ENCODE peak calls at places on chromosomes 12 and 14, in eight cellular contexts. Q, R, B, W, I, A, J and G are unnamed samples. For H3K4me1, the result is how much of the 10 kb centered on the place peaks cover.

GRCh38 chr12:131087302-131087818 is 133.7 kb downstream of the ADGRD1 start:
- DNase-seq in R (no peak), W (no peak), J (no peak), B (peak), Q (no peak), I (no peak), A (no peak), G (no peak)

GRCh38 chr14:102544034-102544744 is 34.6 kb upstream of the ANKRD9 start:
- DNase-seq in A (no peak), W (no peak), I (no peak), Q (no peak), B (no peak), J (no peak), R (no peak), G (no peak)

GRCh38 chr14:20400965-20401593 is 12.2 kb downstream of the TEP1 start:
- DNase-seq in W (no peak), R (no peak), J (no peak), B (no peak), I (no peak), Q (no peak), A (no peak), G (no peak)

GRCh38 chr12:73342733-73343132 is 1070.6 kb downstream of the TRHDE start:
- DNase-seq in W (no peak), J (no peak), B (no peak), A (no peak), Q (no peak), I (no peak), R (no peak), G (no peak)

GRCh38 chr12:121942145-121942718 is 23.8 kb downstream of the CFAP251 start:
- DNase-seq in J (no peak), R (no peak), I (no peak), W (no peak), B (no peak), A (no peak), Q (no peak), G (no peak)

GRCh38 chr12:64946132-64946829 is 121.8 kb downstream of the TBC1D30 start:
- DNase-seq in Q (peak), I (no peak), R (no peak), B (no peak), W (peak), J (peak), A (peak), G (peak)

GRCh38 chr12:113261847-113262470 is 40.7 kb downstream of the TPCN1 start:
- DNase-seq in Q (no peak), A (no peak), W (no peak), I (peak), J (no peak), R (no peak), B (no peak), G (no peak)

GRCh38 chr14:77039285-77040058 is 11.0 kb upstream of the IRF2BPL start:
- DNase-seq in W (no peak), I (peak), A (no peak), B (no peak), R (peak), J (no peak), Q (no peak), G (no peak)

GRCh38 chr12:60059180-60059579 is 463.4 kb downstream of the SLC16A7 start:
- DNase-seq in A (no peak), Q (no peak), I (no peak), J (no peak), B (no peak), R (no peak), W (no peak), G (no peak)

GRCh38 chr12:110846615-110847566 is at the start of gene CCDC63:
- DNase-seq in I (peak), R (peak), J (peak), A (peak), Q (peak), W (peak), B (peak), G (peak)

GRCh38 chr12:7092229-7092985 is at the start of gene C1R:
- DNase-seq in Q (peak), W (peak), I (peak), A (peak), R (peak), J (peak), B (peak), G (peak)

GRCh38 chr14:68394719-68395117 is 398.1 kb downstream of the ZFP36L1 start:
- DNase-seq in W (no peak), R (no peak), A (peak), B (no peak), J (peak), I (no peak), Q (peak), G (no peak)

GRCh38 chr12:65860584-65860983 is 36.3 kb downstream of the HMGA2 start:
- DNase-seq in R (no peak), Q (no peak), J (no peak), I (no peak), B (no peak), W (no peak), A (no peak), G (no peak)

GRCh38 chr12:41103614-41104013 is 84.5 kb upstream of the PDZRN4 start:
- DNase-seq in I (no peak), Q (no peak), B (no peak), J (no peak), W (no peak), R (no peak), A (no peak), G (no peak)

GRCh38 chr12:123064885-123065619 is 84.6 kb downstream of the ARL6IP4 start:
- DNase-seq in Q (no peak), B (no peak), W (no peak), I (no peak), R (no peak), A (no peak), J (no peak), G (no peak)

GRCh38 chr12:3747976-3748619 is 4.8 kb downstream of the CRACR2A start:
- DNase-seq in I (no peak), Q (peak), J (no peak), W (no peak), A (no peak), B (no peak), R (no peak), G (no peak)

GRCh38 chr12:108879615-108880254 is at the start of gene DAO:
- DNase-seq in B (no peak), A (no peak), W (no peak), Q (peak), I (peak), J (no peak), R (no peak), G (no peak)

GRCh38 chr12:30823140-30823669 is 68.5 kb upstream of the CAPRIN2 start:
- DNase-seq in R (no peak), I (no peak), J (peak), W (peak), A (peak), B (peak), Q (peak), G (no peak)

GRCh38 chr14:105508601-105509000 is 17.6 kb downstream of the TEDC1 start:
- DNase-seq in W (no peak), Q (no peak), A (no peak), R (no peak), I (no peak), J (no peak), B (peak), G (no peak)

GRCh38 chr12:132025526-132025925 is 75.8 kb downstream of the EP400 start:
- DNase-seq in I (no peak), Q (no peak), A (no peak), W (peak), J (no peak), B (peak), R (no peak), G (no peak)

GRCh38 chr14:61211476-61212262 is 69.5 kb downstream of the TMEM30B start:
- DNase-seq in A (no peak), B (no peak), J (no peak), R (no peak), I (no peak), Q (no peak), W (no peak), G (no peak)

GRCh38 chr12:119180380-119181040 is 1.8 kb downstream of the HSPB8 start:
- DNase-seq in I (no peak), W (no peak), A (no peak), B (no peak), J (peak), R (peak), Q (no peak), G (no peak)

GRCh38 chr14:81408595-81408994 is 8.5 kb upstream of the STON2 start:
- DNase-seq in Q (no peak), B (no peak), W (no peak), I (no peak), R (no peak), A (no peak), J (no peak), G (no peak)

GRCh38 chr12:115763376-115763775 is 514.1 kb downstream of the MED13L start:
- DNase-seq in I (no peak), B (no peak), R (no peak), J (no peak), A (no peak), W (peak), Q (no peak), G (no peak)

GRCh38 chr12:41619705-41620104 is 431.6 kb downstream of the PDZRN4 start:
- DNase-seq in A (no peak), R (no peak), B (no peak), I (no peak), W (no peak), Q (no peak), J (no peak), G (no peak)

GRCh38 chr12:111068281-111068680 is 147.9 kb upstream of the MYL2 start:
- DNase-seq in Q (no peak), I (no peak), J (no peak), W (no peak), A (no peak), B (no peak), R (no peak), G (no peak)

GRCh38 chr14:46580941-46581671 is 70.5 kb downstream of the RPL10L start:
- DNase-seq in B (no peak), W (peak), I (peak), A (no peak), J (no peak), Q (no peak), R (no peak), G (peak)

GRCh38 chr14:66485029-66485428 is 1.1 kb upstream of the CCDC196 start:
- DNase-seq in A (no peak), R (no peak), I (no peak), J (no peak), Q (no peak), W (no peak), B (no peak), G (no peak)

GRCh38 chr12:6630696-6631095 is 5.1 kb downstream of the LPAR5 start:
- DNase-seq in J (no peak), B (no peak), I (no peak), Q (peak), R (no peak), A (no peak), W (no peak), G (no peak)

GRCh38 chr12:99746538-99746937 is 99.0 kb downstream of the GARIN6 start:
- DNase-seq in W (no peak), B (no peak), R (no peak), Q (no peak), A (no peak), J (no peak), I (peak), G (no peak)

GRCh38 chr12:99745895-99746294 is 98.3 kb downstream of the GARIN6 start:
- DNase-seq in I (no peak), Q (no peak), W (no peak), B (no peak), J (no peak), A (no peak), R (no peak), G (no peak)

GRCh38 chr12:99745106-99745505 is 97.6 kb downstream of the GARIN6 start:
- DNase-seq in I (peak), R (no peak), A (no peak), J (no peak), B (no peak), W (no peak), Q (no peak), G (no peak)
- H3K4me1 ChIP-seq in I (half or more), R (under half), A (under half), J (under half), B (under half), W (under half), Q (under half), G (under half)

GRCh38 chr14:65084554-65085190 is 17.6 kb downstream of the MAX start:
- DNase-seq in W (no peak), R (no peak), I (no peak), B (no peak), A (no peak), J (no peak), Q (no peak), G (no peak)
- H3K4me3 ChIP-seq in W (no peak), R (no peak), I (no peak), B (no peak), A (no peak), J (no peak), Q (no peak), G (no peak)

DNA sequence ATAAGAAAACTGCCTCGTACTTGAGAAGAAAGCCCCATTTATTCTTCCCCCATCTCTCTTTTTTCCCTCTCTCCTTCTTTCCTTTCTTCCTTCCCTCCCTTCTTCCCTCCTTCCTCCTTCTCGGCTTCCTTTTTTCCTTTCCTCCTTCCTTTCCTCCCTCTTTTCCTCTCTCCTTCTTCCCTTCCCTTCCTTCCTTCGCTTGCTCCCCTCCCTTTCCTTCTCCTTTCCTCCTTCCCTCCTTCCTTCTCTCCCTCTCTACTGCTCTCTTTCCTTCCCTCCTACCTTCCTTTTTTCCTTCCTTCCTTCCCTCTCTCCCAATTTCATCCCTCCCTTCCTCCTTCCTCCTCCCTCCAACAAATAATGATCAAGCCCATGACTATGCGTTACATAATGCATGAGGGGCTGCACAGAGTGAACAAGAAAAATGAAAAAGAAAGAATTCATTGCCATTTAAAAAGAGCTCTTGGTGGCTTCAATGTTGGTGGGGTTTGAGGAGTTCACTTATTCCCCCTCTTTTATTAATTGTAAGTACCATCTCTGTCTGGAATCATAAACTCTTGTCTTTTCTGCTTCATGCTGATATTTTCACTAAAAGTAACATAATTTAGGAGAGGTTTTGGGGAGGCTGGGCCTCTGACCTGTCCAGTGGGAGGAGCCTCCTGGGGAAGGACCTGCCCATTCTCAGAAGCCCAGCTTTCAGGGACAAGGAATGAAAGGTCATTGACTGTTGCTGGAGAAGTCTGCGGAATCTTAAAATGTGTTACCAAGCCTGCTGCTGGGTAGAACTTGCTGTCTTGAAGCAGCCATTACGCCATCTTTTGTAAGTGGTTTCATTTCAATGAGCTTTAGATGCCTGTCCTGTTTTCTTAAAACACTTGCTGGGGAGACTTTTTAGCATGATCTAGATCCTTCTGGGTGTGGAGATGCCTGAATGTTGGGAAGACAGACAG is 144.3 kb downstream of the CHST11 start:
- DNase-seq in R (no peak), I (no peak), W (peak), J (no peak), B (no peak), A (no peak), Q (no peak), G (no peak)
- H3K4me1 ChIP-seq in R (under half), I (under half), W (under half), J (half or more), B (half or more), A (half or more), Q (under half), G (under half)

GRCh38 chr12:46387697-46388096 is 15.1 kb upstream of the SLC38A2 start:
- DNase-seq in J (no peak), W (no peak), Q (no peak), A (no peak), I (peak), B (no peak), R (no peak), G (no peak)
- H3K4me3 ChIP-seq in J (no peak), W (no peak), Q (no peak), A (no peak), I (peak), B (no peak), R (no peak), G (no peak)

DNA sequence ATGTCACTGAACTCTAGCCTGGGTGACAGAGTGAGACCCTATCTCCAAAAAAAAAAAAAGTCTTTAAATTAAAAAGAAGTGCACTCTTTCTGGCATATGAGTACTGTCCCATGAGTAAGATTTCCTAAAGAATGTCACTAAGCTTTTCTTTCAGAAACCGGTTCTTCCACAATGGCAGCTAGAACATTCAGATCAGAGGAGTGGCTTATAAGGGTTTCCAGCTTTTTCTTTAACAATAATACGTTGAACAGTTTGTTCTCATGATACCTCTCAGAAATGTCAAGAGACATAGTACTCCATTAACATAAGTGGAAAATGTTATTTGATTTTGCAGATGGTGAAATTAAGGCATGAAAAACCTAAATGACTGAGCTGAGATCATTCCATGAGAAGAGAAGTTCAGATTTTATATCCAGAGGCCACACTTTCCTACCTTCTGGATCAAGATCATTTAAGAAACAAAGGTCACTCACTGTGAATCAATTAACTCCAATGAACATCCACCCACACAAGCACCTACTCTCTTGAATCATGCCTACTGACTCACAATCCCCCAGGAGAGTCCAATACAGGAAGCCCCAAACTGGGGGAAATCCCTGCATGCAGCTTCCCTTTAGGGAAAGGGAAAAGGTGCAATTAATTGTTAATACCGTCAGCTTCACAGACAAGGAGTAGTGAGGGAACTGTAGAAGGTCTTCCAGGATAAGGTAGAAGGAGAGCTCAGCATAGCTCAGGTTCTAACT is 86.9 kb downstream of the SPTSSA start:
- DNase-seq in I (no peak), B (no peak), A (no peak), Q (no peak), W (no peak), R (no peak), J (no peak), G (peak)
- H3K4me1 ChIP-seq in I (under half), B (under half), A (under half), Q (under half), W (under half), R (under half), J (under half), G (under half)

DNA sequence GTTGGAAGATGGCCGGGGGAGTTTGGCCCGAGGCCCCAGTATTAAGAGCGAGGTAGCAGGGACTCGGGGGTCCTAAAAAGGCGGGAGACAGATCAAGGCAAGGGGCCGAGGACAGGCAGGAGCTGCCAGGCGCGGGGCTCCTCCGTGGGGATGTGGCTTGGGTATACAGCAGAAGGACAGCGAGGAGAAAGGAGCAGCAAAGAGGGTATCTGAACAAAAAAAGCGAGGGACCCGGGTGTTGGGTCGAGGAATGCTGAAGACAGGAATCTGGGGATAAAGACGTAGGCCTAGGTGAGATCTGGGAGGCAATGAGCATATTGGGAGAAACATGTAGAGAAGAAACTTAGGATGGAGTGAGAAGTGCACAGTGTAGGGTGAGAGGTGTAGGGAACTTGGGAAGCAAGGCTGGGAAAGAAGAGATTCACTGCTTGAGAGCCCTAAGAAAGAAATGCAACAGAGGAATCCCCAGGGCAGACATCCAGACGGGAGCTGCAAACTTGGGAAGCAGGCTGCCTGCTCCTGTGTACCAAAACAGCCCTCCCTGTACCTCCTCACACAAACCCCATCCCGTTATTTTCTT is 10.9 kb downstream of the SUOX start:
- DNase-seq in J (no peak), W (no peak), Q (no peak), I (no peak), B (no peak), A (no peak), R (no peak), G (no peak)
- H3K4me3 ChIP-seq in J (peak), W (peak), Q (peak), I (peak), B (peak), A (peak), R (peak), G (peak)

DNA sequence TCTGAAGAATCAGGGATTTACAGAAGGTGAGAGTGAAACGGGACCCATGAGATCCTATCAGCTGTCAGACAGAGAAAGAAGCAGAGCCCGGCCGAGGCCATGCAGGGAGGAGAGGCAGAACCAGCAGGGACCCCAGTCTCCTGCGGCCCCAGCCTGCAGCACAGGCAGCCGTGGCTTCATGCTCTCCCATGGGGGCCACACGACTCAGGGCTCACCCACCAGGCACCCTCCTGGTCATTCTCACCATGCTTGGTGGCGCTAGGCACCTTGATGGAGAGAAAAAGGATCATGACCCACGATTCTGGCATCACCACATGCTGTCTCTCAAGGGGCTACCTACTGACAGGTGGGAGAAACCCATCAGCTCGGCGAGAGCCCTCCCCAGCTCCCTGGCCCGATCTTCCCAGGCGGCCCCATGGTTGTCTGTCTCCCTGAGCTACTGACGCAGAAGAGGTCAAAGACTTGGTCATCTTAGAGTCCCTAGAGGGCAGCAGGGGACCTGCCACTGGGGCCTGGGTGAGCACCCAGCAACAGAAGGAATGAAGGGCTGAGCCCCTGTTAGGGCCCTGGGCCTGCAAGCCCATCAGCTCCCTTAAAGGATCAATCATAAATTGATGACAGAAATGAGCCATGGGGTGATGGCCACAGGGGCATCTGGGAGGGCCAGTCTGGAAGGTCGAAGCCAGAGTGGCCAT is 58.0 kb downstream of the ITPK1 start:
- DNase-seq in B (no peak), R (no peak), I (no peak), W (no peak), A (no peak), J (no peak), Q (peak), G (no peak)
- H3K4me1 ChIP-seq in B (under half), R (half or more), I (under half), W (under half), A (half or more), J (half or more), Q (under half), G (under half)

GRCh38 chr12:16606936-16607335 is 974 bp upstream of the LMO3 start:
- DNase-seq in J (peak), Q (no peak), R (no peak), B (no peak), A (no peak), W (no peak), I (no peak), G (no peak)
- H3K4me3 ChIP-seq in J (no peak), Q (no peak), R (peak), B (peak), A (peak), W (peak), I (no peak), G (no peak)